ENCODE peak calls at places on chromosomes 1 and 21, in seven cellular contexts. O is Peyer's patch; C is occipital lobe; N is activated naive CD8-positive, alpha-beta T cell treated with anti-CD3 and anti-CD28 coated beads, Interleukin-2, amount 50 U/mL, for 24 hours; Q is GM18507; H is DMS 273 treated with DMSO at 0.1 percent for 48 hours; B is GM13977. D is an unnamed sample.

GRCh38 chr1:237220243-237220642 is 178.3 kb downstream of the RYR2 start:
- DNase-seq in O (no peak), C (no peak), N (no peak), Q (no peak), H (peak), B (no peak), D (no peak)

GRCh38 chr1:185348995-185349394 is 32.0 kb upstream of the IVNS1ABP start:
- DNase-seq in O (no peak), C (no peak), N (no peak), Q (no peak), H (no peak), B (no peak), D (no peak)

GRCh38 chr21:41316641-41317392 is at the start of gene FAM3B:
- DNase-seq in O (peak), C (no peak), N (no peak), Q (no peak), H (no peak), B (no peak), D (no peak)

GRCh38 chr1:151893176-151893924 is 16.0 kb downstream of the THEM4 start:
- DNase-seq in O (no peak), C (no peak), N (no peak), Q (no peak), H (no peak), B (no peak), D (no peak)

GRCh38 chr1:225572422-225572821 is 80.5 kb downstream of the ENAH start:
- DNase-seq in O (no peak), C (no peak), N (no peak), Q (no peak), H (no peak), B (no peak), D (no peak)

GRCh38 chr21:29228306-29228705 is 70.4 kb upstream of the BACH1 start:
- DNase-seq in O (no peak), C (no peak), N (no peak), Q (no peak), H (no peak), B (no peak), D (no peak)

GRCh38 chr1:24105368-24106160 is 6.4 kb downstream of the MYOM3 start:
- DNase-seq in O (peak), C (no peak), N (no peak), Q (no peak), H (no peak), B (no peak), D (no peak)

GRCh38 chr1:148308832-148309458 is 156.9 kb upstream of the NBPF11 start:
- DNase-seq in O (no peak), C (no peak), N (no peak), Q (no peak), H (no peak), B (no peak), D (no peak)

GRCh38 chr1:202279806-202280205 is 61.9 kb downstream of the UBE2T start:
- DNase-seq in O (no peak), C (no peak), N (no peak), Q (no peak), H (no peak), B (no peak), D (no peak)

GRCh38 chr1:43774359-43774758 is 67.0 kb downstream of the ST3GAL3 start:
- DNase-seq in O (no peak), C (no peak), N (no peak), Q (no peak), H (no peak), B (no peak), D (no peak)

D was measured in GM12891.